ENCODE peak calls at places on chromosomes 2 and 18, in ten cellular contexts. L, J, Q, Y, A, C, T, O, N and G are unnamed samples.

GRCh38 chr2:240449764-240450531 is 14.5 kb downstream of the GPC1 start:
- DNase-seq in L (no peak), J (peak), Q (no peak), Y (no peak), A (peak), C (no peak), T (no peak), O (peak), N (no peak), G (peak)

GRCh38 chr18:63904694-63905093 is 3.1 kb upstream of the SERPINB10 start:
- DNase-seq in L (no peak), J (no peak), Q (no peak), Y (no peak), A (no peak), C (no peak), T (no peak), O (no peak), N (no peak), G (no peak)

GRCh38 chr18:25725461-25725860 is 365.0 kb downstream of the SS18 start:
- DNase-seq in L (no peak), J (no peak), Q (no peak), Y (no peak), A (no peak), C (no peak), T (no peak), O (no peak), N (no peak), G (no peak)

GRCh38 chr2:235746257-235746934 is 252.6 kb downstream of the AGAP1 start:
- DNase-seq in L (peak), J (peak), Q (peak), Y (peak), A (peak), C (peak), T (peak), O (peak), N (peak), G (no peak)

GRCh38 chr18:26723986-26724385 is 141.5 kb downstream of the AQP4 start:
- DNase-seq in L (peak), J (no peak), Q (no peak), Y (no peak), A (no peak), C (no peak), T (no peak), O (no peak), N (no peak), G (no peak)

GRCh38 chr2:54461251-54461650 is 5.1 kb downstream of the SPTBN1 start:
- DNase-seq in L (no peak), J (no peak), Q (no peak), Y (no peak), A (peak), C (no peak), T (no peak), O (no peak), N (peak), G (no peak)

GRCh38 chr2:41414486-41415230 is 633.2 kb upstream of the PKDCC start:
- DNase-seq in L (peak), J (peak), Q (peak), Y (no peak), A (peak), C (no peak), T (peak), O (peak), N (peak), G (no peak)

GRCh38 chr2:128187032-128187654 is 96.1 kb downstream of the UGGT1 start:
- DNase-seq in L (no peak), J (peak), Q (no peak), Y (no peak), A (peak), C (no peak), T (no peak), O (peak), N (peak), G (no peak)

GRCh38 chr2:120833127-120833675 is 97.5 kb downstream of the GLI2 start:
- DNase-seq in L (no peak), J (no peak), Q (no peak), Y (no peak), A (no peak), C (no peak), T (peak), O (no peak), N (no peak), G (peak)

GRCh38 chr18:43605224-43605623 is 327.9 kb upstream of the SYT4 start:
- DNase-seq in L (no peak), J (no peak), Q (no peak), Y (no peak), A (no peak), C (no peak), T (no peak), O (no peak), N (no peak), G (no peak)

GRCh38 chr2:9983413-9984216 is 32.1 kb downstream of the GRHL1 start:
- DNase-seq in L (no peak), J (no peak), Q (no peak), Y (peak), A (no peak), C (no peak), T (no peak), O (no peak), N (no peak), G (no peak)

GRCh38 chr18:79736846-79737245 is 57.2 kb downstream of the CTDP1 start:
- DNase-seq in L (no peak), J (no peak), Q (no peak), Y (no peak), A (no peak), C (no peak), T (no peak), O (no peak), N (no peak), G (peak)

GRCh38 chr2:113283704-113284284 is 5.1 kb upstream of the PAX8 start:
- DNase-seq in L (no peak), J (peak), Q (no peak), Y (no peak), A (peak), C (peak), T (peak), O (peak), N (peak), G (peak)

GRCh38 chr2:128578406-128579385 is 260.0 kb upstream of the HS6ST1 start:
- DNase-seq in L (no peak), J (no peak), Q (no peak), Y (peak), A (no peak), C (no peak), T (no peak), O (no peak), N (no peak), G (no peak)

GRCh38 chr18:72672364-72673151 is 128.4 kb upstream of the CBLN2 start:
- DNase-seq in L (peak), J (peak), Q (peak), Y (no peak), A (peak), C (no peak), T (peak), O (peak), N (peak), G (no peak)

GRCh38 chr2:55418512-55419235 is 982 bp downstream of the CCDC88A start:
- DNase-seq in L (peak), J (peak), Q (peak), Y (no peak), A (peak), C (no peak), T (no peak), O (peak), N (no peak), G (no peak)

GRCh38 chr2:128436498-128437180 is 118.0 kb upstream of the HS6ST1 start:
- DNase-seq in L (no peak), J (no peak), Q (no peak), Y (no peak), A (no peak), C (no peak), T (no peak), O (no peak), N (no peak), G (peak)

GRCh38 chr2:240465765-240466578 is 30.5 kb downstream of the GPC1 start:
- DNase-seq in L (no peak), J (peak), Q (no peak), Y (peak), A (no peak), C (no peak), T (no peak), O (no peak), N (no peak), G (peak)

GRCh38 chr2:185291035-185291647 is 447.5 kb upstream of the FSIP2 start:
- DNase-seq in L (peak), J (peak), Q (no peak), Y (no peak), A (no peak), C (peak), T (peak), O (peak), N (peak), G (peak)

GRCh38 chr18:8744656-8745055 is 39.3 kb downstream of the MTCL1 start:
- DNase-seq in L (no peak), J (no peak), Q (no peak), Y (peak), A (no peak), C (no peak), T (no peak), O (no peak), N (no peak), G (no peak)

GRCh38 chr2:60530660-60531276 is 22.7 kb downstream of the BCL11A start:
- DNase-seq in L (no peak), J (peak), Q (no peak), Y (no peak), A (no peak), C (no peak), T (peak), O (no peak), N (peak), G (no peak)

GRCh38 chr2:37648316-37649011 is 23.0 kb downstream of the CDC42EP3 start:
- DNase-seq in L (peak), J (no peak), Q (no peak), Y (peak), A (no peak), C (peak), T (no peak), O (no peak), N (peak), G (peak)

GRCh38 chr2:10891391-10891790 is 20.3 kb upstream of the KCNF1 start:
- DNase-seq in L (no peak), J (no peak), Q (no peak), Y (no peak), A (no peak), C (no peak), T (no peak), O (no peak), N (no peak), G (no peak)

GRCh38 chr2:39632871-39633270 is 32.8 kb upstream of the TMEM178A start:
- DNase-seq in L (no peak), J (peak), Q (no peak), Y (no peak), A (no peak), C (no peak), T (no peak), O (peak), N (peak), G (no peak)

GRCh38 chr18:62450546-62451395 is 72.1 kb upstream of the ZCCHC2 start:
- DNase-seq in L (no peak), J (peak), Q (no peak), Y (no peak), A (peak), C (peak), T (peak), O (peak), N (peak), G (peak)

GRCh38 chr18:12598181-12598921 is 59.6 kb downstream of the SPIRE1 start:
- DNase-seq in L (no peak), J (peak), Q (no peak), Y (no peak), A (peak), C (peak), T (no peak), O (peak), N (peak), G (no peak)

GRCh38 chr2:31778153-31778552 is 197.4 kb upstream of the SRD5A2 start:
- DNase-seq in L (no peak), J (no peak), Q (no peak), Y (no peak), A (no peak), C (no peak), T (no peak), O (no peak), N (no peak), G (no peak)

GRCh38 chr2:15425707-15426106 is 135.4 kb downstream of the NBAS start:
- DNase-seq in L (no peak), J (no peak), Q (no peak), Y (no peak), A (no peak), C (no peak), T (no peak), O (no peak), N (no peak), G (no peak)